ENCODE peak calls at places on chromosomes 2 and 18, in four cellular contexts. J is HepG2, E is WTC11, B is SK-N-SH. V is an unnamed sample.

GRCh38 chr2:21317131-21317530 is 193.4 kb downstream of the TDRD15 start:
- DNase-seq in J (peak), B (peak), E (peak), V (peak)

GRCh38 chr18:2846638-2847340 is at the start of gene EMILIN2:
- DNase-seq in E (peak), J (no peak), B (peak), V (peak)

GRCh38 chr2:19228720-19229119 is 129.7 kb downstream of the OSR1 start:
- DNase-seq in E (peak), J (no peak), B (no peak), V (no peak)

GRCh38 chr2:20231159-20231558 is 6.2 kb upstream of the SDC1 start:
- DNase-seq in E (no peak), J (no peak), B (no peak), V (no peak)

GRCh38 chr2:171706152-171706803 is 19.0 kb downstream of the DYNC1I2 start:
- DNase-seq in J (peak), B (peak), E (no peak), V (peak)

GRCh38 chr2:5766051-5766450 is 73.9 kb downstream of the SOX11 start:
- DNase-seq in E (no peak), J (no peak), B (no peak), V (no peak)

GRCh38 chr2:226766352-226767055 is 33.1 kb downstream of the IRS1 start:
- DNase-seq in E (no peak), J (no peak), B (no peak), V (no peak)

GRCh38 chr2:213015387-213016165 is 135.8 kb downstream of the IKZF2 start:
- DNase-seq in J (no peak), B (no peak), E (no peak), V (no peak)

GRCh38 chr18:64002581-64002980 is 32.7 kb downstream of the SERPINB8 start:
- DNase-seq in B (no peak), J (no peak), E (no peak), V (no peak)

GRCh38 chr2:60331106-60331809 is 222.2 kb downstream of the BCL11A start:
- DNase-seq in J (no peak), E (no peak), B (no peak), V (no peak)

GRCh38 chr2:66240284-66240683 is 194.6 kb upstream of the MEIS1 start:
- DNase-seq in E (no peak), J (no peak), B (no peak), V (no peak)

GRCh38 chr2:217981084-217981730 is 21.6 kb downstream of the TNS1 start:
- DNase-seq in E (no peak), J (no peak), B (no peak), V (no peak)

GRCh38 chr2:160105366-160105765 is 43.0 kb upstream of the PLA2R1 start:
- DNase-seq in J (no peak), E (no peak), B (no peak), V (no peak)

GRCh38 chr2:105042189-105042588 is 4.3 kb downstream of the MRPS9 start:
- DNase-seq in J (no peak), B (no peak), E (peak), V (peak)

GRCh38 chr18:59123588-59124369 is 15.9 kb upstream of the SEC11C start:
- DNase-seq in E (no peak), J (no peak), B (no peak), V (no peak)

GRCh38 chr2:70923378-70924015 is 12.2 kb upstream of the ATP6V1B1 start:
- DNase-seq in J (no peak), B (peak), E (peak), V (no peak)

GRCh38 chr2:190468814-190469569 is 60.8 kb downstream of the MFSD6 start:
- DNase-seq in B (peak), J (peak), E (no peak), V (peak)

DNA sequence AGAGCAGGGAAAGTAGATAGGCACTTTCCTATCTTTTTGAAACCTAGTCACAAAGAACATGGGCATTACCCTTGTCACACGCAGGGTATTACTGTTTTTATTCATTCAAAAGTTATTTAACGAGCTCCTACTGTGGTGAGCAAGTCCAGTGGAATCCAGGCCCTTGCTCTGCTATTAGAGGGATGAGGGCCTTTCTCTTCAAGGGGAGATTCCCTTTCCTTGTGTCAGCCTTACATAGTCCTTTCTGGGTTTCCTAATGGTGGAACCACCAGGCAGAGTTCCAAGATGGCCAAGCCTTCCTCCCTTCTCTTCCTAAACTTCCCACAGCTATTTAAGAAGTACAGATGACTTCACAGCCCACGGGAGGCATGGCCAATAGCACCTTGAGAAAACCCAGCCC is 64.6 kb downstream of the SPTBN1 start:
- DNase-seq in B (no peak), E (no peak), J (no peak), V (no peak)
- TF ChIP-seq FOXJ3 in B (no peak), E (no peak), J (no peak), V (no peak)

DNA sequence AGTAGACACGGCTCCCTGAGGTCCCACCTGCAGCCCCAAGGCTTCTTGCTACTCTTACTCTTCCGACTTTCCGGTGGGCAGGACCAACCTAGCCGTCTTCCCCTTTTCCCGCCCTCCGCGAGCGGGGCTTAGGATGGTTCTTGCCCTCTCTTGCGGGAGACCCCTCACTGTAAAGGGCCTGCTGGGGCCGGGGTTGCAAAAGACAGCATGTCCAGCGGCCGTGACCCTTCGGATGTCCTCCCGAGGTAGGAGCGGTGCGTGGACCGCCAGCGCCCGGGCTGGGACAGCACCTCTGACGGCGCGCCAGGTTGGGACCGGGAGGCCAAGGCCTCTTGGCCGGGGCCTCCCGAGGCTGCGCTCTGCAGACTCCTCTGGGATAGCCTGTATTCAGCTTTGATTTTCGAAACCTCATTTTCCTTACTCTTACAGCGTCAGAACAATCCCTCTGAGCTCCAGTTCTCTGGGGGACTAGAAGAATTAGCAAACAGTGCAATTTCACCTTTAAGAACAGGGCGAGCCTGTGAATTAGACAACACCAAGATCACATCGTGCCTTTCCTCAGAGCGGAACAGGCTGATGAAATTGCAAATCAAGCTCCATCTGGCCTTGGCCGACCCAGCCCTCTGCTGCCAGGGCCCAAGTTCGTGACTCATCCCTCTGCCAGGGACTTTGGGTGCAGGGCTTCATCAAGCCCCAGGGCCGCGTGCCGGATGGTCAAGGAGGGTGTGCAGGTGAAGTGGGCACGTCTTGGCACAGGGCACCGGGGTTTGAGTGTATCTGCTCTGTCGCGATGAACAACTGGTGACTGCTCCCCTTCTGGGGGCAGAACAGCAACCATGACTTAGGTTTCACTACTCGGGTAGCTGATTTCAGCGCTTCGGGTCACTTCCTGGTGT is 777 bp downstream of the MOCOS start:
- DNase-seq in B (no peak), E (peak), J (peak), V (peak)
- TF ChIP-seq FOXJ3 in B (no peak), E (no peak), J (no peak), V (no peak)

GRCh38 chr2:196238836-196239380 is 67.5 kb upstream of the STK17B start:
- DNase-seq in B (no peak), E (no peak), J (no peak), V (no peak)
- TF ChIP-seq FOXJ3 in B (no peak), E (no peak), J (no peak), V (no peak)

GRCh38 chr2:235463893-235464292 is 29.9 kb upstream of the AGAP1 start:
- DNase-seq in B (no peak), E (no peak), J (no peak), V (no peak)

GRCh38 chr2:235467586-235467985 is 26.3 kb upstream of the AGAP1 start:
- DNase-seq in B (no peak), J (no peak), E (no peak), V (no peak)

GRCh38 chr2:235472443-235472842 is 21.4 kb upstream of the AGAP1 start:
- DNase-seq in J (no peak), B (no peak), E (no peak), V (no peak)

GRCh38 chr2:235471186-235471747 is 22.6 kb upstream of the AGAP1 start:
- DNase-seq in J (no peak), B (no peak), E (no peak), V (no peak)

GRCh38 chr2:235468978-235469694 is 24.7 kb upstream of the AGAP1 start:
- DNase-seq in E (no peak), B (no peak), J (no peak), V (no peak)
- TF ChIP-seq FOXJ3 in E (no peak), B (no peak), J (no peak), V (no peak)

GRCh38 chr18:62522510-62523254 is at the start of gene ZCCHC2:
- DNase-seq in E (peak), B (peak), J (peak), V (peak)
- TF ChIP-seq FOXJ3 in E (no peak), B (no peak), J (no peak), V (no peak)